ENCODE peak calls at places on chromosome 4, in four cellular contexts. One of them, this sample, is unnamed.

GRCh38 chr4:14925471-14925870 is 76.8 kb upstream of the CPEB2 start:
- DNase-seq in activated naive CD4-positive, alpha-beta T cell treated with Interleukin-2 at 50 U/mL for 16 hours: no peak
- DNase-seq in CD8-positive, alpha-beta T cell: no peak
- DNase-seq in epithelial cell of esophagus: no peak
- DNase-seq in this sample: no peak

GRCh38 chr4:94548571-94548970 is 96.8 kb downstream of the PDLIM5 start:
- DNase-seq in activated naive CD4-positive, alpha-beta T cell treated with Interleukin-2 at 50 U/mL for 16 hours: no peak
- DNase-seq in CD8-positive, alpha-beta T cell: no peak
- DNase-seq in epithelial cell of esophagus: peak; percentile 94
- DNase-seq in this sample: peak; percentile 84

GRCh38 chr4:39324446-39324845 is 41.7 kb downstream of the RFC1 start:
- DNase-seq in activated naive CD4-positive, alpha-beta T cell treated with Interleukin-2 at 50 U/mL for 16 hours: no peak
- DNase-seq in CD8-positive, alpha-beta T cell: no peak
- DNase-seq in epithelial cell of esophagus: no peak
- DNase-seq in this sample: no peak

GRCh38 chr4:108636246-108636645 is 14.2 kb upstream of the OSTC start:
- DNase-seq in activated naive CD4-positive, alpha-beta T cell treated with Interleukin-2 at 50 U/mL for 16 hours: no peak
- DNase-seq in CD8-positive, alpha-beta T cell: no peak
- DNase-seq in epithelial cell of esophagus: no peak
- DNase-seq in this sample: peak; percentile 30

GRCh38 chr4:7328913-7329638 is 105.7 kb downstream of the PSAPL1 start:
- DNase-seq in activated naive CD4-positive, alpha-beta T cell treated with Interleukin-2 at 50 U/mL for 16 hours: no peak
- DNase-seq in CD8-positive, alpha-beta T cell: no peak
- DNase-seq in epithelial cell of esophagus: no peak
- DNase-seq in this sample: peak; percentile 91

GRCh38 chr4:1208970-1209704 is 36.8 kb upstream of the SPON2 start:
- DNase-seq in activated naive CD4-positive, alpha-beta T cell treated with Interleukin-2 at 50 U/mL for 16 hours: no peak
- DNase-seq in CD8-positive, alpha-beta T cell: no peak
- DNase-seq in epithelial cell of esophagus: no peak
- DNase-seq in this sample: no peak

GRCh38 chr4:147453561-147454141 is 27.2 kb upstream of the EDNRA start:
- DNase-seq in activated naive CD4-positive, alpha-beta T cell treated with Interleukin-2 at 50 U/mL for 16 hours: no peak
- DNase-seq in CD8-positive, alpha-beta T cell: no peak
- DNase-seq in epithelial cell of esophagus: peak; percentile 83
- DNase-seq in this sample: peak; percentile 24

GRCh38 chr4:144647095-144647959 is 1.4 kb downstream of the HHIP start:
- DNase-seq in activated naive CD4-positive, alpha-beta T cell treated with Interleukin-2 at 50 U/mL for 16 hours: no peak
- DNase-seq in CD8-positive, alpha-beta T cell: no peak
- DNase-seq in epithelial cell of esophagus: peak; percentile 23
- DNase-seq in this sample: peak; percentile 28

GRCh38 chr4:85370400-85371032 is 104.4 kb upstream of the ARHGAP24 start:
- DNase-seq in activated naive CD4-positive, alpha-beta T cell treated with Interleukin-2 at 50 U/mL for 16 hours: no peak
- DNase-seq in CD8-positive, alpha-beta T cell: no peak
- DNase-seq in epithelial cell of esophagus: peak; percentile 64
- DNase-seq in this sample: peak; percentile 53

GRCh38 chr4:40719008-40719623 is 30.6 kb upstream of the NSUN7 start:
- DNase-seq in activated naive CD4-positive, alpha-beta T cell treated with Interleukin-2 at 50 U/mL for 16 hours: no peak
- DNase-seq in CD8-positive, alpha-beta T cell: no peak
- DNase-seq in epithelial cell of esophagus: peak; percentile 80
- DNase-seq in this sample: peak; percentile 54

GRCh38 chr4:2243682-2244380 is 1.9 kb upstream of the HAUS3 start:
- DNase-seq in activated naive CD4-positive, alpha-beta T cell treated with Interleukin-2 at 50 U/mL for 16 hours: no peak
- DNase-seq in CD8-positive, alpha-beta T cell: peak; percentile 10
- DNase-seq in epithelial cell of esophagus: no peak
- DNase-seq in this sample: peak; percentile 66

GRCh38 chr4:78710536-78710935 is 65.6 kb upstream of the BMP2K start:
- DNase-seq in activated naive CD4-positive, alpha-beta T cell treated with Interleukin-2 at 50 U/mL for 16 hours: no peak
- DNase-seq in CD8-positive, alpha-beta T cell: no peak
- DNase-seq in epithelial cell of esophagus: peak; percentile 96
- DNase-seq in this sample: peak; percentile 71

GRCh38 chr4:94621491-94622080 is 136.2 kb upstream of the BMPR1B start:
- DNase-seq in activated naive CD4-positive, alpha-beta T cell treated with Interleukin-2 at 50 U/mL for 16 hours: no peak
- DNase-seq in CD8-positive, alpha-beta T cell: no peak
- DNase-seq in epithelial cell of esophagus: peak; percentile 58
- DNase-seq in this sample: peak; percentile 60

GRCh38 chr4:38663021-38663800 is 788 bp upstream of the KLF3 start:
- DNase-seq in activated naive CD4-positive, alpha-beta T cell treated with Interleukin-2 at 50 U/mL for 16 hours: peak; percentile 67
- DNase-seq in CD8-positive, alpha-beta T cell: no peak
- DNase-seq in epithelial cell of esophagus: no peak
- DNase-seq in this sample: no peak

GRCh38 chr4:86720508-86721068 is 126.5 kb downstream of the PTPN13 start:
- DNase-seq in activated naive CD4-positive, alpha-beta T cell treated with Interleukin-2 at 50 U/mL for 16 hours: no peak
- DNase-seq in CD8-positive, alpha-beta T cell: no peak
- DNase-seq in epithelial cell of esophagus: peak; percentile 3
- DNase-seq in this sample: peak; percentile 29

GRCh38 chr4:117481742-117482141 is 396.4 kb upstream of the TRAM1L1 start:
- DNase-seq in activated naive CD4-positive, alpha-beta T cell treated with Interleukin-2 at 50 U/mL for 16 hours: no peak
- DNase-seq in CD8-positive, alpha-beta T cell: no peak
- DNase-seq in epithelial cell of esophagus: peak; percentile 69
- DNase-seq in this sample: no peak

GRCh38 chr4:15024386-15024785 is 22.1 kb downstream of the CPEB2 start:
- DNase-seq in activated naive CD4-positive, alpha-beta T cell treated with Interleukin-2 at 50 U/mL for 16 hours: no peak
- DNase-seq in CD8-positive, alpha-beta T cell: no peak
- DNase-seq in epithelial cell of esophagus: no peak
- DNase-seq in this sample: peak; percentile 48

GRCh38 chr4:84708406-84709135 is 125.6 kb downstream of the CDS1 start:
- DNase-seq in activated naive CD4-positive, alpha-beta T cell treated with Interleukin-2 at 50 U/mL for 16 hours: no peak
- DNase-seq in CD8-positive, alpha-beta T cell: no peak
- DNase-seq in epithelial cell of esophagus: peak; percentile 9
- DNase-seq in this sample: peak; percentile 11

GRCh38 chr4:44257461-44257860 is 191.1 kb downstream of the KCTD8 start:
- DNase-seq in activated naive CD4-positive, alpha-beta T cell treated with Interleukin-2 at 50 U/mL for 16 hours: no peak
- DNase-seq in CD8-positive, alpha-beta T cell: no peak
- DNase-seq in epithelial cell of esophagus: peak; percentile 49
- DNase-seq in this sample: no peak

GRCh38 chr4:48801739-48802138 is 21.7 kb upstream of the FRYL start:
- DNase-seq in activated naive CD4-positive, alpha-beta T cell treated with Interleukin-2 at 50 U/mL for 16 hours: no peak
- DNase-seq in CD8-positive, alpha-beta T cell: no peak
- DNase-seq in epithelial cell of esophagus: no peak
- DNase-seq in this sample: peak; percentile 74

GRCh38 chr4:13470379-13470778 is 13.8 kb downstream of the RAB28 start:
- DNase-seq in activated naive CD4-positive, alpha-beta T cell treated with Interleukin-2 at 50 U/mL for 16 hours: no peak
- DNase-seq in CD8-positive, alpha-beta T cell: no peak
- DNase-seq in epithelial cell of esophagus: no peak
- DNase-seq in this sample: no peak

GRCh38 chr4:2791518-2792395 is 1.1 kb upstream of the SH3BP2 start:
- DNase-seq in activated naive CD4-positive, alpha-beta T cell treated with Interleukin-2 at 50 U/mL for 16 hours: no peak
- DNase-seq in CD8-positive, alpha-beta T cell: no peak
- DNase-seq in epithelial cell of esophagus: no peak
- DNase-seq in this sample: no peak